ENCODE peak calls at places on chromosomes 2 and 18, in five cellular contexts. R is NCI-H1105 treated with DMSO at 0.1 percent for 48 hours, K is right lobe of liver, Z is HTR-8/SVneo, A is AG08396. V is an unnamed sample.

GRCh38 chr2:231065966-231066365 is 9.3 kb downstream of the PSMD1 start:
- DNase-seq in R (no peak), K (no peak), Z (no peak), A (no peak), V (no peak)

GRCh38 chr2:54624611-54625071 is 98.8 kb upstream of the EML6 start:
- DNase-seq in R (no peak), K (no peak), Z (no peak), A (no peak), V (no peak)

GRCh38 chr2:43184339-43184895 is 42.0 kb downstream of the ZFP36L2 start:
- DNase-seq in R (no peak), K (no peak), Z (no peak), A (peak; percentile 46), V (no peak)

GRCh38 chr2:38174646-38175096 is 98.7 kb upstream of the CYP1B1 start:
- DNase-seq in R (no peak), K (no peak), Z (no peak), A (peak; percentile 43), V (peak; percentile 91)

GRCh38 chr18:78293940-78294401 is 685.6 kb upstream of the SALL3 start:
- DNase-seq in R (no peak), K (no peak), Z (no peak), A (no peak), V (no peak)

GRCh38 chr2:3099860-3100234 is 277.8 kb downstream of the EIPR1 start:
- DNase-seq in R (no peak), K (no peak), Z (no peak), A (no peak), V (no peak)

GRCh38 chr2:239724851-239725550 is 300.1 kb downstream of the NDUFA10 start:
- DNase-seq in R (no peak), K (peak; percentile 36), Z (no peak), A (no peak), V (no peak)

GRCh38 chr2:120949027-120949956 is 213.6 kb downstream of the GLI2 start:
- DNase-seq in R (peak; percentile 84), K (no peak), Z (no peak), A (no peak), V (no peak)

GRCh38 chr2:80062298-80062697 is 242.3 kb downstream of the LRRTM1 start:
- DNase-seq in R (no peak), K (no peak), Z (no peak), A (no peak), V (no peak)

GRCh38 chr2:216344206-216344957 is 27.9 kb downstream of the MARCHF4 start:
- DNase-seq in R (no peak), K (no peak), Z (no peak), A (no peak), V (no peak)

V was measured in AG04450.